ENCODE peak calls at places on chromosomes 13 and 19, in six cellular contexts. F is transverse colon, M is esophagus squamous epithelium, Q is IMR-90, V is stomach, Z is tibial nerve. U is an unnamed sample. For H3K9me3, the result is how much of the 10 kb centered on the place peaks cover.

GRCh38 chr13:25286308-25286968 is 850 bp downstream of the MTMR6 start:
- DNase-seq in F (peak), M (no peak), Q (peak), V (no peak), Z (no peak), U (no peak)

GRCh38 chr19:18847516-18848463 is 16.0 kb downstream of the UPF1 start:
- DNase-seq in F (no peak), M (no peak), Q (no peak), V (no peak), Z (no peak), U (peak)

GRCh38 chr13:91721413-91721812 is 323.0 kb downstream of the GPC5 start:
- DNase-seq in F (no peak), M (no peak), Q (no peak), V (no peak), Z (no peak), U (no peak)

GRCh38 chr13:67421475-67421874 is 191.3 kb upstream of the PCDH9 start:
- DNase-seq in F (no peak), M (no peak), Q (no peak), V (no peak), Z (no peak), U (no peak)

GRCh38 chr19:50831026-50831396 is 2.4 kb downstream of the KLK15 start:
- DNase-seq in F (no peak), M (no peak), Q (no peak), V (no peak), Z (no peak), U (no peak)

GRCh38 chr13:23384111-23384510 is 49.4 kb downstream of the SACS start:
- DNase-seq in F (no peak), M (no peak), Q (peak), V (no peak), Z (no peak), U (no peak)

GRCh38 chr19:50549059-50549926 is 18.9 kb downstream of the LRRC4B start:
- DNase-seq in F (no peak), M (no peak), Q (no peak), V (no peak), Z (no peak), U (no peak)

GRCh38 chr19:35757231-35757748 is 461 bp upstream of the HSPB6 start:
- DNase-seq in F (peak), M (no peak), Q (peak), V (peak), Z (peak), U (peak)

GRCh38 chr19:47429140-47429793 is 9.9 kb upstream of the MEIS3 start:
- DNase-seq in F (no peak), M (no peak), Q (no peak), V (no peak), Z (no peak), U (no peak)

GRCh38 chr13:102903659-102904407 is 58.0 kb downstream of the ERCC5 start:
- DNase-seq in F (no peak), M (no peak), Q (peak), V (no peak), Z (no peak), U (no peak)

GRCh38 chr13:107767119-107767518 is 448.2 kb downstream of the LIG4 start:
- DNase-seq in F (no peak), M (no peak), Q (no peak), V (no peak), Z (no peak), U (no peak)

GRCh38 chr13:25319781-25320180 is 18.4 kb downstream of the NUP58 start:
- DNase-seq in F (no peak), M (no peak), Q (peak), V (no peak), Z (no peak), U (no peak)

GRCh38 chr19:43524922-43525835 is 1.8 kb downstream of the ETHE1 start:
- DNase-seq in F (peak), M (no peak), Q (peak), V (peak), Z (peak), U (peak)

GRCh38 chr19:46015961-46016425 is 6.9 kb downstream of the PGLYRP1 start:
- DNase-seq in F (no peak), M (no peak), Q (no peak), V (no peak), Z (no peak), U (peak)

GRCh38 chr13:67133476-67133875 is 96.7 kb downstream of the PCDH9 start:
- DNase-seq in F (no peak), M (no peak), Q (peak), V (no peak), Z (no peak), U (no peak)

GRCh38 chr19:4268816-4269430 is 10.1 kb upstream of the SHD start:
- DNase-seq in F (no peak), M (no peak), Q (no peak), V (no peak), Z (no peak), U (no peak)

GRCh38 chr19:58218899-58219298 is 9.8 kb upstream of the ZNF544 start:
- DNase-seq in F (no peak), M (no peak), Q (no peak), V (no peak), Z (no peak), U (no peak)

GRCh38 chr19:13262450-13262849 is 112.2 kb downstream of the IER2 start:
- DNase-seq in F (no peak), M (no peak), Q (peak), V (no peak), Z (no peak), U (no peak)

GRCh38 chr13:110819203-110820014 is 95.5 kb downstream of the ANKRD10 start:
- DNase-seq in F (peak), M (no peak), Q (peak), V (peak), Z (peak), U (peak)

GRCh38 chr13:76884167-76884566 is 2.0 kb downstream of the KCTD12 start:
- DNase-seq in F (peak), M (no peak), Q (no peak), V (peak), Z (peak), U (peak)

GRCh38 chr19:14715841-14716240 is 26.0 kb downstream of the ZNF333 start:
- DNase-seq in F (no peak), M (no peak), Q (no peak), V (no peak), Z (no peak), U (no peak)
- H3K9me3 ChIP-seq in F (half or more), M (half or more), Q (half or more), V (half or more), Z (half or more), U (under half)

GRCh38 chr19:34254552-34255432 is at the start of gene GARRE1:
- DNase-seq in F (peak), M (no peak), Q (peak), V (peak), Z (peak), U (peak)
- TF ChIP-seq POLR2A in F (no peak), M (no peak), Q (no peak), V (no peak), Z (no peak), U (no peak)

GRCh38 chr19:54724644-54725043 is 402 bp downstream of the KIR3DL3 start:
- DNase-seq in F (no peak), M (no peak), Q (no peak), V (no peak), Z (no peak), U (no peak)
- H3K9me3 ChIP-seq in F (under half), M (under half), Q (under half), V (under half), Z (under half), U (under half)

GRCh38 chr19:52221031-52221430 is 31.2 kb downstream of the PPP2R1A start:
- DNase-seq in F (no peak), M (no peak), Q (no peak), V (no peak), Z (no peak), U (no peak)
- TF ChIP-seq POLR2A in F (no peak), M (no peak), Q (no peak), V (no peak), Z (no peak), U (no peak)

GRCh38 chr19:27684293-27684692 is 1528.7 kb downstream of the UQCRFS1 start:
- DNase-seq in F (no peak), M (no peak), Q (no peak), V (no peak), Z (no peak), U (no peak)
- H3K9me3 ChIP-seq in F (under half), M (under half), Q (under half), V (half or more), Z (under half), U (under half)

GRCh38 chr19:55173717-55174409 is 6.2 kb downstream of the SYT5 start:
- DNase-seq in F (peak), M (no peak), Q (peak), V (peak), Z (no peak), U (peak)
- TF ChIP-seq POLR2A in F (no peak), M (no peak), Q (no peak), V (no peak), Z (no peak), U (no peak)

U was measured in right lobe of liver.